ENCODE peak calls at places on chromosomes 3 and 15, in nine cellular contexts. S, M, F, J, I, C, W, Y and L are unnamed samples.

GRCh38 chr3:87576752-87577151 is 300.4 kb upstream of the POU1F1 start:
- DNase-seq in I (no peak), F (no peak), M (no peak), Y (no peak), J (no peak), S (no peak), C (no peak), W (no peak), L (no peak)

GRCh38 chr3:114452176-114452744 is 158.4 kb downstream of the TIGIT start:
- DNase-seq in W (no peak), M (no peak), C (no peak), J (no peak), I (no peak), S (no peak), Y (no peak), F (no peak), L (no peak)

GRCh38 chr3:38608961-38609360 is 40.5 kb downstream of the SCN5A start:
- DNase-seq in W (no peak), Y (no peak), S (no peak), C (no peak), M (no peak), J (no peak), F (no peak), I (no peak), L (no peak)

GRCh38 chr3:71564361-71564760 is 19.2 kb downstream of the FOXP1 start:
- DNase-seq in Y (peak), M (peak), F (no peak), J (no peak), W (no peak), I (no peak), S (no peak), C (no peak), L (peak)

GRCh38 chr3:9553021-9553948 is at the start of gene LHFPL4:
- DNase-seq in M (no peak), S (peak), F (no peak), W (no peak), C (no peak), J (no peak), I (peak), Y (no peak), L (no peak)

GRCh38 chr15:71538922-71539321 is 271.4 kb upstream of the NR2E3 start:
- DNase-seq in J (no peak), S (no peak), F (no peak), W (no peak), I (no peak), Y (no peak), C (no peak), M (no peak), L (no peak)

GRCh38 chr15:58545307-58546065 is 113.7 kb downstream of the LIPC start:
- DNase-seq in F (no peak), J (no peak), S (no peak), I (no peak), W (no peak), M (no peak), C (no peak), Y (no peak), L (no peak)

GRCh38 chr15:43093026-43093425 is 12.8 kb downstream of the UBR1 start:
- DNase-seq in C (no peak), I (no peak), M (no peak), S (peak), F (no peak), J (no peak), Y (peak), W (no peak), L (no peak)

GRCh38 chr15:22799902-22800301 is 13.5 kb downstream of the NIPA1 start:
- DNase-seq in I (no peak), M (no peak), Y (no peak), C (no peak), F (no peak), S (no peak), J (no peak), W (no peak), L (no peak)

GRCh38 chr3:52061116-52061910 is 4.9 kb upstream of the DUSP7 start:
- DNase-seq in F (no peak), C (no peak), S (no peak), W (no peak), I (no peak), M (no peak), J (no peak), Y (peak), L (no peak)

GRCh38 chr15:23574742-23575141 is 9.3 kb downstream of the MKRN3 start:
- DNase-seq in S (peak), I (no peak), W (no peak), M (no peak), J (peak), C (no peak), F (no peak), Y (no peak), L (no peak)

GRCh38 chr3:183825380-183826161 is at the start of gene MAP6D1:
- DNase-seq in M (peak), Y (peak), J (peak), S (peak), C (no peak), F (peak), W (peak), I (peak), L (no peak)

GRCh38 chr3:122931636-122932035 is 95.9 kb downstream of the SEMA5B start:
- DNase-seq in F (no peak), W (no peak), M (no peak), Y (no peak), J (no peak), S (no peak), C (no peak), I (no peak), L (peak)

GRCh38 chr3:105364113-105364512 is 2.6 kb upstream of the ALCAM start:
- DNase-seq in C (no peak), W (no peak), J (no peak), M (no peak), F (no peak), Y (peak), S (peak), I (no peak), L (no peak)

GRCh38 chr3:110234831-110235230 is 836.8 kb upstream of the NECTIN3 start:
- DNase-seq in W (no peak), C (no peak), M (no peak), J (no peak), F (no peak), Y (peak), I (no peak), S (no peak), L (no peak)

GRCh38 chr3:7752005-7752404 is 749.6 kb upstream of the LMCD1 start:
- DNase-seq in F (no peak), J (no peak), W (no peak), Y (no peak), C (no peak), M (no peak), S (no peak), I (no peak), L (no peak)

GRCh38 chr3:170909129-170909903 is 879 bp upstream of the EIF5A2 start:
- DNase-seq in C (no peak), M (peak), W (peak), I (no peak), S (no peak), F (no peak), Y (peak), J (peak), L (peak)

GRCh38 chr3:113898892-113899291 is 48.9 kb upstream of the ZDHHC23 start:
- DNase-seq in I (no peak), C (no peak), M (no peak), W (no peak), F (no peak), J (no peak), Y (peak), S (no peak), L (no peak)

GRCh38 chr3:128496019-128496601 is 3.1 kb upstream of the GATA2 start:
- DNase-seq in S (no peak), W (no peak), Y (no peak), I (no peak), J (no peak), M (no peak), F (no peak), C (no peak), L (no peak)

GRCh38 chr3:110383356-110383755 is 688.3 kb upstream of the NECTIN3 start:
- DNase-seq in C (no peak), I (no peak), Y (peak), F (no peak), M (no peak), S (no peak), J (no peak), W (no peak), L (no peak)

GRCh38 chr15:37134699-37135131 is 34.4 kb upstream of the MEIS2 start:
- DNase-seq in Y (peak), I (no peak), J (peak), F (no peak), S (peak), W (no peak), C (no peak), M (no peak), L (no peak)

GRCh38 chr15:69719527-69719926 is 266.9 kb downstream of the RPLP1 start:
- DNase-seq in F (no peak), Y (no peak), J (no peak), S (no peak), M (no peak), W (peak), I (peak), C (no peak), L (no peak)

GRCh38 chr3:124117486-124117885 is 125.6 kb upstream of the ROPN1 start:
- DNase-seq in I (peak), M (no peak), J (peak), S (no peak), C (no peak), W (peak), F (no peak), Y (peak), L (no peak)
- H3K27ac ChIP-seq in I (no peak), M (no peak), J (no peak), S (no peak), C (no peak), W (no peak), F (no peak), Y (no peak), L (no peak)

DNA sequence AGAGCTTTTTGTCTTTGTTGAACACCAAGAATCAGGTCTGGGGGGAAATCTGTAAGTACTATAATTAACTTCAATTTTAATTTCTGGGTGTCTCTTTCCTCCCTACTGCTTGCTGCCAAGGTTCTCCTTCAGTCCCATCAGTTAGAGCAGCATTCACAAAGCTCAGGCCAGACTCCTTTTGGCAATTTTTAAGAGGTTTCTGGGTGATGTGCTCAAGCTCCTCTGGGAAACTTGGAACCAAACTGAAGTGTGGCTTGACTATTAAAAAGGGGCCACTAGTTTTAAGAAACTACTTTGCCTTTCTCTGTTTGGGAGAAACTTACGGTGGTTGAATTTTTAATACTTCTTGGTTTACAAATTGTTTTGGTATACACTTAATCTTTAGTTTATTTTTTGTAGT is 227.7 kb upstream of the SOX2 start:
- DNase-seq in F (no peak), J (no peak), Y (no peak), I (no peak), C (no peak), M (no peak), S (no peak), W (no peak), L (no peak)
- H3K27ac ChIP-seq in F (no peak), J (no peak), Y (no peak), I (peak), C (no peak), M (no peak), S (no peak), W (no peak), L (no peak)

DNA sequence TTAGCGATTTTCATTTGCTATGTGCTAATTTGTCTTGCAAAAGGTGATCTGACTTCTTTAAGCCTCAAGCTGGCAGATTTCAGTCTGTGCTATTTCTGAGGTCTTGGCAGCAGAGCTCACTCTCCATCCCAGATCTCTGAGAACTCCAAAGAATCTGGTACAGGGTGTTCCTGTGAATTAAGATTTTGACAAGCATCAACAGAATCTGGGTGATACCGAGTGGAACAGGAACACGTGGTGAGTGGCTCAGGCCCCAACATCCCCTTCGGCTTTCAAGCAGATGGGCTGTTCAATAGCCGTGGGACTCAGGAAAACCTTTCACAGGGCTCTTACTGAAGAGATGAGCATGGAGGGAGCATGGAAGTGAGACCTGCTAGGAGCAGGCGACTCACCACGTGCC is 103.3 kb upstream of the SELENOK start:
- DNase-seq in M (no peak), S (no peak), J (no peak), Y (no peak), I (peak), F (no peak), W (no peak), C (no peak), L (no peak)
- H3K27ac ChIP-seq in M (no peak), S (no peak), J (no peak), Y (no peak), I (peak), F (no peak), W (no peak), C (no peak), L (no peak)

GRCh38 chr15:41169784-41170183 is 53.7 kb upstream of the INO80 start:
- DNase-seq in C (no peak), M (no peak), F (no peak), J (no peak), S (no peak), Y (no peak), W (peak), I (no peak), L (no peak)
- H3K27ac ChIP-seq in C (no peak), M (no peak), F (no peak), J (no peak), S (no peak), Y (no peak), W (no peak), I (no peak), L (no peak)

GRCh38 chr15:40986820-40987219 is 33.5 kb downstream of the CHAC1 start:
- DNase-seq in S (no peak), F (no peak), M (no peak), Y (no peak), C (no peak), J (no peak), W (no peak), I (no peak), L (no peak)

GRCh38 chr15:40982855-40983254 is 29.6 kb downstream of the CHAC1 start:
- DNase-seq in W (peak), S (no peak), Y (peak), F (no peak), C (no peak), J (no peak), M (no peak), I (no peak), L (no peak)

GRCh38 chr15:40985541-40986330 is 32.5 kb downstream of the CHAC1 start:
- DNase-seq in Y (peak), J (no peak), W (peak), C (no peak), F (no peak), M (no peak), S (no peak), I (no peak), L (no peak)

GRCh38 chr15:40984963-40985362 is 31.7 kb downstream of the CHAC1 start:
- DNase-seq in C (no peak), I (no peak), S (no peak), M (no peak), F (no peak), W (no peak), Y (peak), J (no peak), L (no peak)

DNA sequence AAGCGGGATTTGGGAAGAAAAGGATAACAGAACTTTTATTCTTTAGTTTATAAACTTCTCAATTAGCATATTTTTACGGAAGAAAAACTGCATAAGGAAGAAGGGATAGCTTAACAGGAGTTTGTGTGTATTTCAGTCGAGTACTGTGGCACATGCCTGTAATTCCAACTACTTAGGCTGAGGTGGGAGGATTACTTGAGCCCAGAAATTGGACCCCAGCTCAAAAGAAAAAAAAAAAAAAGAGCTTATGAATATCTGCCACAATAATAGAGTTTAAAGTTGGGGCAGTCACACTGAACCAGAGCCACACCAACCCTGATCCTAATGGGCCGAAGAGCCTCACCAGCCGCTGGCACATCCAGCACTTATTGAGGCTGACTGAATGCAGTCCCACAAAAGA is 31.1 kb downstream of the CHAC1 start:
- DNase-seq in W (no peak), J (no peak), I (no peak), F (no peak), S (no peak), C (no peak), M (no peak), Y (no peak), L (no peak)
- H3K27ac ChIP-seq in W (peak), J (no peak), I (no peak), F (no peak), S (no peak), C (no peak), M (peak), Y (peak), L (no peak)